ENCODE peak calls at places on chromosomes 5 and 9, in six cellular contexts. L, M, W, T, O and A are unnamed samples.

GRCh38 chr9:80157561-80157983 is 585.8 kb downstream of the TLE4 start:
- DNase-seq in L (no peak), M (no peak), W (no peak), T (no peak), O (peak; percentile 85), A (no peak)

GRCh38 chr5:12237837-12238575 is 333.8 kb upstream of the CTNND2 start:
- DNase-seq in L (no peak), M (no peak), W (no peak), T (no peak), O (no peak), A (no peak)

GRCh38 chr5:52783226-52783959 is 4.3 kb upstream of the ITGA1 start:
- DNase-seq in L (peak; percentile 83), M (no peak), W (no peak), T (peak; percentile 20), O (peak; percentile 25), A (no peak)

GRCh38 chr9:129703667-129704355 is 38.4 kb downstream of the PRRX2 start:
- DNase-seq in L (no peak), M (no peak), W (no peak), T (no peak), O (peak; percentile 53), A (peak; percentile 38)

GRCh38 chr9:93346240-93347112 is 105.0 kb upstream of the FAM120A start:
- DNase-seq in L (no peak), M (no peak), W (peak; percentile 25), T (peak; percentile 23), O (peak; percentile 9), A (peak; percentile 47)

GRCh38 chr5:32531885-32532520 is 53.4 kb upstream of the SUB1 start:
- DNase-seq in L (peak; percentile 57), M (peak; percentile 60), W (no peak), T (no peak), O (peak; percentile 43), A (no peak)

GRCh38 chr9:93183663-93184438 is at the start of gene WNK2:
- DNase-seq in L (peak; percentile 63), M (no peak), W (no peak), T (peak; percentile 52), O (no peak), A (peak; percentile 82)

GRCh38 chr5:80754900-80755299 is 100.1 kb upstream of the DHFR start:
- DNase-seq in L (no peak), M (no peak), W (no peak), T (peak; percentile 63), O (peak; percentile 65), A (no peak)

GRCh38 chr9:77440057-77440456 is 208.1 kb downstream of the GNA14 start:
- DNase-seq in L (no peak), M (no peak), W (no peak), T (peak; percentile 40), O (peak; percentile 62), A (no peak)

GRCh38 chr9:94056442-94056974 is 27.8 kb upstream of the PTPDC1 start:
- DNase-seq in L (no peak), M (no peak), W (no peak), T (no peak), O (peak; percentile 91), A (no peak)

GRCh38 chr5:9888517-9888916 is 258.4 kb upstream of the TAS2R1 start:
- DNase-seq in L (peak; percentile 81), M (no peak), W (no peak), T (no peak), O (peak; percentile 87), A (no peak)

GRCh38 chr5:40871177-40871576 is 30.0 kb downstream of the CARD6 start:
- DNase-seq in L (peak; percentile 61), M (no peak), W (no peak), T (no peak), O (peak; percentile 6), A (no peak)

GRCh38 chr9:125807065-125807464 is 59.9 kb downstream of the PBX3 start:
- DNase-seq in L (no peak), M (no peak), W (no peak), T (no peak), O (peak; percentile 67), A (no peak)

GRCh38 chr5:177496111-177497010 is 1.0 kb downstream of the PDLIM7 start:
- DNase-seq in L (peak; percentile 90), M (no peak), W (peak; percentile 66), T (peak; percentile 91), O (peak; percentile 95), A (peak; percentile 41)

DNA sequence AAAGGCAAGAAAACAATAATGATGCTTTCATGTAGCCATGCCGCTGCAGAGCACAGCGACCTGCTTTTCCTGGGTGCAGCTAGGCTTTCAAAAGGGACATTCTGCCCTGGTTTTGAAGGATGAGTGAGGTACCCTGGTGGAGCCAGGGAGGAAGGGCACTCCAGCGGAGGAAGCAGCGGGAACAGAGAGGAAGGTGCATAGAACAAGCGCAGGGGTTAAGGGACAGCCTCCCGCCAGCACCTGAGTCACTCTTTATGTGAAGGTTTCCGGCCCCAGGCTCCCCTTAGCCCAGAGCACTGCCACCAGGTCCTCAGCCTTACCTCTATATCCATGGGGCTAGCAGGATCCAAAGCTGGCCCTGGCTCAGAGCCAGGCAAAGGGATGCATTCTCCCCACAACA is 221.1 kb downstream of the CDK5RAP2 start:
- DNase-seq in L (no peak), M (no peak), W (no peak), T (no peak), O (no peak), A (no peak)
- TF ChIP-seq CTCF in L (no peak), M (no peak), W (no peak), T (no peak), O (no peak), A (no peak)

GRCh38 chr5:58016329-58016728 is 443.6 kb downstream of the PLK2 start:
- DNase-seq in L (no peak), M (no peak), W (no peak), T (no peak), O (peak; percentile 58), A (no peak)
- H3K9me3 ChIP-seq in L (no peaks in the 10 kb centered on the region), M (no peaks in the 10 kb centered on the region), W (no peaks in the 10 kb centered on the region), T (no peaks in the 10 kb centered on the region), O (no peaks in the 10 kb centered on the region), A (no peaks in the 10 kb centered on the region)

DNA sequence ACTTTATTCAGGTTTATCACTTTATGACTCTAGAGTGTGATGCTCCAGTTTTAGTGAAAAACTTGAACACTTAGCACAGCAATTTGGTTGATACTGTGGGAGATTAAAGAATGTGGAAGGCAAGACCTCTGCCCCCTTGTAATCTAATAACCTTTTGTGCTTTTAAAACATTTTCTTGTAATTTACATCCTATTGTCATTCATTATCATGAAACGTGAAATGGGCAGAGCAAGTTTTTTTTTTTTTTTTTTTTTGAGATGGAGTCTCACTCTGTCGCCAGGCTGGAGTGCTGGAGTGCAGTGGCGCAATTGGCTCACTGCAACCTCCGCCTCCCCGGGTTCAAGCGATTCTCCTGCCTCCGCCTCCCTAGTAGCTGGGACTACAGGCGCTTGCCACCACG is 1.8 kb downstream of the PAIP2 start:
- DNase-seq in L (no peak), M (no peak), W (no peak), T (no peak), O (no peak), A (no peak)
- H3K4me3 ChIP-seq in L (peak overlapping the region; percentile 96), M (peak overlapping the region; percentile 98), W (no peak overlapping the region), T (peak overlapping the region; percentile 98), O (peak overlapping the region; percentile 84), A (no peak overlapping the region)

GRCh38 chr5:141866111-141866510 is 12.1 kb downstream of the PCDH1 start:
- DNase-seq in L (peak; percentile 93), M (no peak), W (no peak), T (no peak), O (no peak), A (peak; percentile 92)

GRCh38 chr5:141862936-141863543 is 15.2 kb downstream of the PCDH1 start:
- DNase-seq in L (no peak), M (no peak), W (no peak), T (no peak), O (no peak), A (peak; percentile 28)

GRCh38 chr5:141864371-141865370 is 13.5 kb downstream of the PCDH1 start:
- DNase-seq in L (no peak), M (no peak), W (no peak), T (no peak), O (no peak), A (peak; percentile 28)

GRCh38 chr5:141865406-141865805 is 12.8 kb downstream of the PCDH1 start:
- DNase-seq in L (no peak), M (no peak), W (no peak), T (no peak), O (no peak), A (no peak)

GRCh38 chr5:141863569-141864178 is 14.5 kb downstream of the PCDH1 start:
- DNase-seq in L (no peak), M (no peak), W (no peak), T (no peak), O (no peak), A (no peak)
- TF ChIP-seq CTCF in L (no peak), M (no peak), W (no peak), T (no peak), O (no peak), A (no peak)

DNA sequence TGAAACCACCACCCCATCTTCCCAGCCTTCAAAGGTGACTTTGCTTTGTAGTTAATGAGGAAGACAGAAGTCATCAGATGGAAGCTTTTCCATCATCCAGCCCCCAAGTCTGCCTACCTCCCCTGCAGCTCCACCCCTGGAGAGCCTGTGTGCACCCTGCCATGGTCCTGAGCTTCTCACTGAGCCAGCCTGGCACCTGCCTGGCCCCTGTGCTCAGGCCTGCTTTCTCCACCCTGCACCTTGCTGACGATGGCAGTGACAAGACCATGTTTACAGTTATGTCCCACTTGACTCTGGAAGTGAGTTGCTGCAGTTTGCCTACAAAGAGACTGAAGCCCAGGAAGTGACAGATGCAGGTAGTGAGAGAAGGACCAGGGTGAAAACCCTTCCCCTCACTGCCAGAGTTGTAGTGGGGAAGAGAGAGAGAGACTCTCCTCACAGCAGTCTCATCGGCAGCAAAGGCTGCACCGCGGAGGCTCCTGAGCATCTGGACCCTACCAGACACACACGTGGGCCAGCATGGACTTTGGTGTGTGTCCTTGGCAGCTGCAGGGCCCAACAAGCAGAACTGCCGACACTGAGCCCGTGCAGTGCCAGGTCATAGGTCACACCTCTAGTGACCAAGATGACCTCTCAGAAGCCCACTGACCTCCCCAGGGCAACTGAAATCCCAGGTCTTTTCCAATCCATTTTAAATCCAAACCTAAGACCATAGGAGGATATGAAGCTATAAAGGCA is 107.1 kb downstream of the CACNA1B start:
- DNase-seq in L (no peak), M (no peak), W (no peak), T (no peak), O (no peak), A (no peak)
- H3K9me3 ChIP-seq in L (no peaks in the 10 kb centered on the region), M (no peaks in the 10 kb centered on the region), W (no peaks in the 10 kb centered on the region), T (no peaks in the 10 kb centered on the region), O (no peaks in the 10 kb centered on the region), A (no peaks in the 10 kb centered on the region)

GRCh38 chr5:146342519-146342881 is 3.9 kb downstream of the POU4F3 start:
- DNase-seq in L (no peak), M (no peak), W (no peak), T (no peak), O (no peak), A (no peak)

GRCh38 chr5:146345578-146346366 is 7.1 kb downstream of the POU4F3 start:
- DNase-seq in L (no peak), M (no peak), W (no peak), T (no peak), O (no peak), A (no peak)

GRCh38 chr5:146342882-146343865 is 4.5 kb downstream of the POU4F3 start:
- DNase-seq in L (no peak), M (no peak), W (no peak), T (no peak), O (no peak), A (no peak)

GRCh38 chr5:146344155-146345118 is 5.8 kb downstream of the POU4F3 start:
- DNase-seq in L (peak; percentile 15), M (no peak), W (no peak), T (no peak), O (no peak), A (no peak)

GRCh38 chr5:146345240-146345577 is 6.6 kb downstream of the POU4F3 start:
- DNase-seq in L (no peak), M (no peak), W (no peak), T (no peak), O (no peak), A (no peak)
- H3K4me3 ChIP-seq in L (no peak overlapping the region), M (no peak overlapping the region), W (no peak overlapping the region), T (no peak overlapping the region), O (no peak overlapping the region), A (no peak overlapping the region)